ENCODE peak calls at places on chromosomes 5 and 9, in eight cellular contexts. One of them, this sample, is unnamed.

GRCh38 chr9:38081356-38082108 is 12.5 kb upstream of the SHB start:
- DNase-seq in stimulated activated CD4-positive, alpha-beta T cell treated with anti-CD3 and anti-CD28 coated beads, Interleukin-15, amount 100 ng/mL, for 48 hours: no peak
- DNase-seq in memory B cell: no peak
- DNase-seq in T1000: no peak
- DNase-seq in T-helper 2 cell: no peak
- DNase-seq in A172: peak
- DNase-seq in fibroblast of gingiva: no peak
- DNase-seq in amniotic stem cell: no peak
- DNase-seq in this sample: no peak

GRCh38 chr5:140588311-140589070 is 23.9 kb downstream of the SLC35A4 start:
- DNase-seq in stimulated activated CD4-positive, alpha-beta T cell treated with anti-CD3 and anti-CD28 coated beads, Interleukin-15, amount 100 ng/mL, for 48 hours: no peak
- DNase-seq in memory B cell: no peak
- DNase-seq in T1000: no peak
- DNase-seq in T-helper 2 cell: no peak
- DNase-seq in A172: no peak
- DNase-seq in fibroblast of gingiva: peak
- DNase-seq in amniotic stem cell: no peak
- DNase-seq in this sample: no peak

GRCh38 chr5:154753792-154754191 is 1.4 kb upstream of the LARP1 start:
- DNase-seq in stimulated activated CD4-positive, alpha-beta T cell treated with anti-CD3 and anti-CD28 coated beads, Interleukin-15, amount 100 ng/mL, for 48 hours: no peak
- DNase-seq in memory B cell: no peak
- DNase-seq in T1000: no peak
- DNase-seq in T-helper 2 cell: no peak
- DNase-seq in A172: no peak
- DNase-seq in fibroblast of gingiva: peak
- DNase-seq in amniotic stem cell: peak
- DNase-seq in this sample: no peak

GRCh38 chr5:53418409-53418808 is 62.0 kb upstream of the FST start:
- DNase-seq in stimulated activated CD4-positive, alpha-beta T cell treated with anti-CD3 and anti-CD28 coated beads, Interleukin-15, amount 100 ng/mL, for 48 hours: no peak
- DNase-seq in memory B cell: no peak
- DNase-seq in T1000: no peak
- DNase-seq in T-helper 2 cell: no peak
- DNase-seq in A172: no peak
- DNase-seq in fibroblast of gingiva: peak
- DNase-seq in amniotic stem cell: no peak
- DNase-seq in this sample: no peak

GRCh38 chr5:169169786-169170185 is 131.2 kb downstream of the SLIT3 start:
- DNase-seq in stimulated activated CD4-positive, alpha-beta T cell treated with anti-CD3 and anti-CD28 coated beads, Interleukin-15, amount 100 ng/mL, for 48 hours: no peak
- DNase-seq in memory B cell: no peak
- DNase-seq in T1000: no peak
- DNase-seq in T-helper 2 cell: no peak
- DNase-seq in A172: no peak
- DNase-seq in fibroblast of gingiva: no peak
- DNase-seq in amniotic stem cell: no peak
- DNase-seq in this sample: no peak

GRCh38 chr5:141094481-141095262 is at the start of gene PCDHB2:
- DNase-seq in stimulated activated CD4-positive, alpha-beta T cell treated with anti-CD3 and anti-CD28 coated beads, Interleukin-15, amount 100 ng/mL, for 48 hours: no peak
- DNase-seq in memory B cell: no peak
- DNase-seq in T1000: peak
- DNase-seq in T-helper 2 cell: no peak
- DNase-seq in A172: no peak
- DNase-seq in fibroblast of gingiva: no peak
- DNase-seq in amniotic stem cell: no peak
- DNase-seq in this sample: peak

GRCh38 chr5:67066815-67067214 is 129.8 kb downstream of the CD180 start:
- DNase-seq in stimulated activated CD4-positive, alpha-beta T cell treated with anti-CD3 and anti-CD28 coated beads, Interleukin-15, amount 100 ng/mL, for 48 hours: no peak
- DNase-seq in memory B cell: no peak
- DNase-seq in T1000: no peak
- DNase-seq in T-helper 2 cell: no peak
- DNase-seq in A172: no peak
- DNase-seq in fibroblast of gingiva: no peak
- DNase-seq in amniotic stem cell: no peak
- DNase-seq in this sample: no peak

GRCh38 chr9:104260004-104260403 is 165.9 kb downstream of the SMC2 start:
- DNase-seq in stimulated activated CD4-positive, alpha-beta T cell treated with anti-CD3 and anti-CD28 coated beads, Interleukin-15, amount 100 ng/mL, for 48 hours: no peak
- DNase-seq in memory B cell: no peak
- DNase-seq in T1000: no peak
- DNase-seq in T-helper 2 cell: no peak
- DNase-seq in A172: no peak
- DNase-seq in fibroblast of gingiva: no peak
- DNase-seq in amniotic stem cell: no peak
- DNase-seq in this sample: no peak

GRCh38 chr5:21817668-21818419 is 1035.3 kb downstream of the CDH12 start:
- DNase-seq in stimulated activated CD4-positive, alpha-beta T cell treated with anti-CD3 and anti-CD28 coated beads, Interleukin-15, amount 100 ng/mL, for 48 hours: no peak
- DNase-seq in memory B cell: no peak
- DNase-seq in T1000: no peak
- DNase-seq in T-helper 2 cell: no peak
- DNase-seq in A172: no peak
- DNase-seq in fibroblast of gingiva: no peak
- DNase-seq in amniotic stem cell: no peak
- DNase-seq in this sample: peak

GRCh38 chr9:13816837-13817236 is 497.1 kb downstream of the NFIB start:
- DNase-seq in stimulated activated CD4-positive, alpha-beta T cell treated with anti-CD3 and anti-CD28 coated beads, Interleukin-15, amount 100 ng/mL, for 48 hours: no peak
- DNase-seq in memory B cell: no peak
- DNase-seq in T1000: no peak
- DNase-seq in T-helper 2 cell: no peak
- DNase-seq in A172: no peak
- DNase-seq in fibroblast of gingiva: peak
- DNase-seq in amniotic stem cell: no peak
- DNase-seq in this sample: no peak

GRCh38 chr5:60997721-60998120 is 52.7 kb downstream of the NDUFAF2 start:
- DNase-seq in stimulated activated CD4-positive, alpha-beta T cell treated with anti-CD3 and anti-CD28 coated beads, Interleukin-15, amount 100 ng/mL, for 48 hours: no peak
- DNase-seq in memory B cell: no peak
- DNase-seq in T1000: no peak
- DNase-seq in T-helper 2 cell: no peak
- DNase-seq in A172: no peak
- DNase-seq in fibroblast of gingiva: no peak
- DNase-seq in amniotic stem cell: no peak
- DNase-seq in this sample: no peak

GRCh38 chr9:69283003-69283402 is 42.0 kb upstream of the ENTREP1 start:
- DNase-seq in stimulated activated CD4-positive, alpha-beta T cell treated with anti-CD3 and anti-CD28 coated beads, Interleukin-15, amount 100 ng/mL, for 48 hours: no peak
- DNase-seq in memory B cell: no peak
- DNase-seq in T1000: no peak
- DNase-seq in T-helper 2 cell: no peak
- DNase-seq in A172: no peak
- DNase-seq in fibroblast of gingiva: no peak
- DNase-seq in amniotic stem cell: no peak
- DNase-seq in this sample: no peak

GRCh38 chr5:106699198-106699597 is 971.5 kb downstream of the EFNA5 start:
- DNase-seq in stimulated activated CD4-positive, alpha-beta T cell treated with anti-CD3 and anti-CD28 coated beads, Interleukin-15, amount 100 ng/mL, for 48 hours: no peak
- DNase-seq in memory B cell: no peak
- DNase-seq in T1000: no peak
- DNase-seq in T-helper 2 cell: no peak
- DNase-seq in A172: no peak
- DNase-seq in fibroblast of gingiva: no peak
- DNase-seq in amniotic stem cell: no peak
- DNase-seq in this sample: no peak

GRCh38 chr9:114501786-114502682 is 3.2 kb downstream of the WHRN start:
- DNase-seq in stimulated activated CD4-positive, alpha-beta T cell treated with anti-CD3 and anti-CD28 coated beads, Interleukin-15, amount 100 ng/mL, for 48 hours: no peak
- DNase-seq in memory B cell: no peak
- DNase-seq in T1000: no peak
- DNase-seq in T-helper 2 cell: no peak
- DNase-seq in A172: peak
- DNase-seq in fibroblast of gingiva: no peak
- DNase-seq in amniotic stem cell: no peak
- DNase-seq in this sample: no peak

GRCh38 chr9:39588056-39588814 is 232.8 kb downstream of the SPATA31A1 start:
- DNase-seq in stimulated activated CD4-positive, alpha-beta T cell treated with anti-CD3 and anti-CD28 coated beads, Interleukin-15, amount 100 ng/mL, for 48 hours: no peak
- DNase-seq in memory B cell: no peak
- DNase-seq in T1000: no peak
- DNase-seq in T-helper 2 cell: no peak
- DNase-seq in A172: no peak
- DNase-seq in fibroblast of gingiva: no peak
- DNase-seq in amniotic stem cell: no peak
- DNase-seq in this sample: peak

GRCh38 chr5:8839361-8840055 is 706.4 kb downstream of the SEMA5A start:
- DNase-seq in stimulated activated CD4-positive, alpha-beta T cell treated with anti-CD3 and anti-CD28 coated beads, Interleukin-15, amount 100 ng/mL, for 48 hours: no peak
- DNase-seq in memory B cell: no peak
- DNase-seq in T1000: no peak
- DNase-seq in T-helper 2 cell: no peak
- DNase-seq in A172: no peak
- DNase-seq in fibroblast of gingiva: no peak
- DNase-seq in amniotic stem cell: no peak
- DNase-seq in this sample: no peak

GRCh38 chr5:125835293-125836172 is 587.7 kb upstream of the GRAMD2B start:
- DNase-seq in stimulated activated CD4-positive, alpha-beta T cell treated with anti-CD3 and anti-CD28 coated beads, Interleukin-15, amount 100 ng/mL, for 48 hours: no peak
- DNase-seq in memory B cell: peak
- DNase-seq in T1000: no peak
- DNase-seq in T-helper 2 cell: no peak
- DNase-seq in A172: no peak
- DNase-seq in fibroblast of gingiva: no peak
- DNase-seq in amniotic stem cell: peak
- DNase-seq in this sample: no peak

GRCh38 chr9:115548826-115549225 is 430.9 kb upstream of the TNC start:
- DNase-seq in stimulated activated CD4-positive, alpha-beta T cell treated with anti-CD3 and anti-CD28 coated beads, Interleukin-15, amount 100 ng/mL, for 48 hours: no peak
- DNase-seq in memory B cell: no peak
- DNase-seq in T1000: no peak
- DNase-seq in T-helper 2 cell: no peak
- DNase-seq in A172: no peak
- DNase-seq in fibroblast of gingiva: peak
- DNase-seq in amniotic stem cell: no peak
- DNase-seq in this sample: no peak

GRCh38 chr5:56686337-56687198 is 128.8 kb upstream of the MAP3K1 start:
- DNase-seq in stimulated activated CD4-positive, alpha-beta T cell treated with anti-CD3 and anti-CD28 coated beads, Interleukin-15, amount 100 ng/mL, for 48 hours: no peak
- DNase-seq in memory B cell: peak
- DNase-seq in T1000: no peak
- DNase-seq in T-helper 2 cell: no peak
- DNase-seq in A172: no peak
- DNase-seq in fibroblast of gingiva: no peak
- DNase-seq in amniotic stem cell: no peak
- DNase-seq in this sample: no peak

GRCh38 chr5:110169461-110169860 is 479.7 kb downstream of the MAN2A1 start:
- DNase-seq in stimulated activated CD4-positive, alpha-beta T cell treated with anti-CD3 and anti-CD28 coated beads, Interleukin-15, amount 100 ng/mL, for 48 hours: no peak
- DNase-seq in memory B cell: no peak
- DNase-seq in T1000: no peak
- DNase-seq in T-helper 2 cell: no peak
- DNase-seq in A172: no peak
- DNase-seq in fibroblast of gingiva: no peak
- DNase-seq in amniotic stem cell: no peak
- DNase-seq in this sample: no peak

GRCh38 chr9:134640491-134641172 is 971 bp upstream of the COL5A1 start:
- DNase-seq in stimulated activated CD4-positive, alpha-beta T cell treated with anti-CD3 and anti-CD28 coated beads, Interleukin-15, amount 100 ng/mL, for 48 hours: no peak
- DNase-seq in memory B cell: no peak
- DNase-seq in T1000: no peak
- DNase-seq in T-helper 2 cell: no peak
- DNase-seq in A172: no peak
- DNase-seq in fibroblast of gingiva: no peak
- DNase-seq in amniotic stem cell: no peak
- DNase-seq in this sample: no peak

GRCh38 chr5:112372543-112372942 is 46.5 kb downstream of the EPB41L4A start:
- DNase-seq in stimulated activated CD4-positive, alpha-beta T cell treated with anti-CD3 and anti-CD28 coated beads, Interleukin-15, amount 100 ng/mL, for 48 hours: no peak
- DNase-seq in memory B cell: no peak
- DNase-seq in T1000: no peak
- DNase-seq in T-helper 2 cell: no peak
- DNase-seq in A172: peak
- DNase-seq in fibroblast of gingiva: no peak
- DNase-seq in amniotic stem cell: no peak
- DNase-seq in this sample: no peak

GRCh38 chr5:76641514-76642120 is 18.4 kb upstream of the F2RL2 start:
- DNase-seq in stimulated activated CD4-positive, alpha-beta T cell treated with anti-CD3 and anti-CD28 coated beads, Interleukin-15, amount 100 ng/mL, for 48 hours: peak
- DNase-seq in memory B cell: peak
- DNase-seq in T1000: peak
- DNase-seq in T-helper 2 cell: no peak
- DNase-seq in A172: peak
- DNase-seq in fibroblast of gingiva: peak
- DNase-seq in amniotic stem cell: peak
- DNase-seq in this sample: peak

GRCh38 chr9:89519393-89519805 is 21.5 kb upstream of the SEMA4D start:
- DNase-seq in stimulated activated CD4-positive, alpha-beta T cell treated with anti-CD3 and anti-CD28 coated beads, Interleukin-15, amount 100 ng/mL, for 48 hours: no peak
- DNase-seq in memory B cell: no peak
- DNase-seq in T1000: no peak
- DNase-seq in T-helper 2 cell: no peak
- DNase-seq in A172: peak
- DNase-seq in fibroblast of gingiva: peak
- DNase-seq in amniotic stem cell: no peak
- DNase-seq in this sample: peak

GRCh38 chr5:68196876-68197275 is 18.7 kb upstream of the PIK3R1 start:
- DNase-seq in stimulated activated CD4-positive, alpha-beta T cell treated with anti-CD3 and anti-CD28 coated beads, Interleukin-15, amount 100 ng/mL, for 48 hours: no peak
- DNase-seq in memory B cell: peak
- DNase-seq in T1000: no peak
- DNase-seq in T-helper 2 cell: no peak
- DNase-seq in A172: no peak
- DNase-seq in fibroblast of gingiva: no peak
- DNase-seq in amniotic stem cell: no peak
- DNase-seq in this sample: no peak

GRCh38 chr9:121721770-121722169 is 70.3 kb downstream of the DAB2IP start:
- DNase-seq in stimulated activated CD4-positive, alpha-beta T cell treated with anti-CD3 and anti-CD28 coated beads, Interleukin-15, amount 100 ng/mL, for 48 hours: no peak
- DNase-seq in memory B cell: no peak
- DNase-seq in T1000: no peak
- DNase-seq in T-helper 2 cell: no peak
- DNase-seq in A172: no peak
- DNase-seq in fibroblast of gingiva: peak
- DNase-seq in amniotic stem cell: no peak
- DNase-seq in this sample: no peak

GRCh38 chr5:56262269-56262668 is 29.1 kb upstream of the ANKRD55 start:
- DNase-seq in stimulated activated CD4-positive, alpha-beta T cell treated with anti-CD3 and anti-CD28 coated beads, Interleukin-15, amount 100 ng/mL, for 48 hours: no peak
- DNase-seq in memory B cell: no peak
- DNase-seq in T1000: no peak
- DNase-seq in T-helper 2 cell: no peak
- DNase-seq in A172: no peak
- DNase-seq in fibroblast of gingiva: no peak
- DNase-seq in amniotic stem cell: no peak
- DNase-seq in this sample: no peak

GRCh38 chr9:101148344-101148743 is 119.8 kb downstream of the PLPPR1 start:
- DNase-seq in stimulated activated CD4-positive, alpha-beta T cell treated with anti-CD3 and anti-CD28 coated beads, Interleukin-15, amount 100 ng/mL, for 48 hours: no peak
- DNase-seq in memory B cell: no peak
- DNase-seq in T1000: no peak
- DNase-seq in T-helper 2 cell: no peak
- DNase-seq in A172: no peak
- DNase-seq in fibroblast of gingiva: no peak
- DNase-seq in amniotic stem cell: no peak
- DNase-seq in this sample: no peak

GRCh38 chr9:129473523-129474244 is 147.2 kb downstream of the C9orf50 start:
- DNase-seq in stimulated activated CD4-positive, alpha-beta T cell treated with anti-CD3 and anti-CD28 coated beads, Interleukin-15, amount 100 ng/mL, for 48 hours: no peak
- DNase-seq in memory B cell: no peak
- DNase-seq in T1000: no peak
- DNase-seq in T-helper 2 cell: no peak
- DNase-seq in A172: no peak
- DNase-seq in fibroblast of gingiva: peak
- DNase-seq in amniotic stem cell: no peak
- DNase-seq in this sample: peak

GRCh38 chr5:72647806-72648205 is 140.6 kb upstream of the ZNF366 start:
- DNase-seq in stimulated activated CD4-positive, alpha-beta T cell treated with anti-CD3 and anti-CD28 coated beads, Interleukin-15, amount 100 ng/mL, for 48 hours: no peak
- DNase-seq in memory B cell: no peak
- DNase-seq in T1000: no peak
- DNase-seq in T-helper 2 cell: no peak
- DNase-seq in A172: peak
- DNase-seq in fibroblast of gingiva: no peak
- DNase-seq in amniotic stem cell: no peak
- DNase-seq in this sample: no peak

GRCh38 chr9:133852476-133852875 is 114.3 kb upstream of the SARDH start:
- DNase-seq in stimulated activated CD4-positive, alpha-beta T cell treated with anti-CD3 and anti-CD28 coated beads, Interleukin-15, amount 100 ng/mL, for 48 hours: no peak
- DNase-seq in memory B cell: no peak
- DNase-seq in T1000: no peak
- DNase-seq in T-helper 2 cell: no peak
- DNase-seq in A172: no peak
- DNase-seq in fibroblast of gingiva: no peak
- DNase-seq in amniotic stem cell: no peak
- DNase-seq in this sample: no peak

This sample was measured in RCC 7860.